ENCODE peak calls at places on chromosomes 13 and 19, in six cellular contexts. C is IMR-90, Z is neuronal stem cell, K is H1, X is H9, N is mesenchymal stem cell. U is an unnamed sample.

GRCh38 chr13:22926176-22927007 is 254.4 kb upstream of the SGCG start:
- DNase-seq in C (no peak), Z (no peak), K (peak), N (peak), X (peak), U (no peak)

GRCh38 chr19:11338569-11339253 is 746 bp downstream of the RAB3D start:
- DNase-seq in C (no peak), N (no peak), K (no peak), Z (no peak), X (no peak), U (no peak)

GRCh38 chr19:16206637-16207036 is 8.9 kb downstream of the AP1M1 start:
- DNase-seq in N (no peak), X (no peak), C (no peak), K (no peak), Z (no peak), U (no peak)

GRCh38 chr19:41995959-41996797 is 2.1 kb upstream of the ATP1A3 start:
- DNase-seq in K (peak), C (no peak), N (no peak), X (peak), Z (peak), U (no peak)

GRCh38 chr13:100394005-100394695 is 194.4 kb downstream of the GGACT start:
- DNase-seq in N (peak), X (no peak), C (peak), Z (no peak), K (no peak), U (no peak)

GRCh38 chr13:96817336-96817941 is 176.8 kb downstream of the OXGR1 start:
- DNase-seq in C (peak), K (no peak), Z (peak), N (peak), X (no peak), U (no peak)

GRCh38 chr19:4870025-4870700 is 2.7 kb upstream of the PLIN3 start:
- DNase-seq in N (peak), K (no peak), X (peak), C (peak), Z (no peak), U (peak)

GRCh38 chr13:73933795-73934194 is 200.4 kb downstream of the KLF12 start:
- DNase-seq in K (no peak), Z (no peak), N (no peak), X (no peak), C (no peak), U (no peak)

GRCh38 chr19:51735759-51736449 is 12.1 kb upstream of the HAS1 start:
- DNase-seq in X (no peak), K (no peak), N (no peak), Z (no peak), C (peak), U (peak)

GRCh38 chr13:19181621-19182485 is at the start of gene TUBA3C:
- DNase-seq in N (no peak), K (no peak), Z (no peak), X (no peak), C (no peak), U (no peak)

GRCh38 chr13:36163303-36163702 is 32.1 kb upstream of the DCLK1 start:
- DNase-seq in X (no peak), C (no peak), N (no peak), K (no peak), Z (no peak), U (peak)

GRCh38 chr19:2016041-2016807 is 710 bp upstream of the BTBD2 start:
- DNase-seq in C (peak), Z (peak), X (peak), N (peak), K (no peak), U (peak)

GRCh38 chr13:75400775-75401174 is 81.2 kb downstream of the TBC1D4 start:
- DNase-seq in Z (no peak), C (no peak), K (no peak), X (no peak), N (no peak), U (no peak)

GRCh38 chr19:2702170-2703076 is at the start of gene GNG7:
- DNase-seq in K (peak), Z (peak), N (peak), X (peak), C (peak), U (peak)

GRCh38 chr13:30112602-30113435 is 194.5 kb downstream of the KATNAL1 start:
- DNase-seq in Z (peak), X (peak), C (peak), K (peak), N (peak), U (peak)
- H2BK5ac ChIP-seq in Z (no peak), X (no peak), C (no peak), K (no peak), N (no peak), U (peak)

DNA sequence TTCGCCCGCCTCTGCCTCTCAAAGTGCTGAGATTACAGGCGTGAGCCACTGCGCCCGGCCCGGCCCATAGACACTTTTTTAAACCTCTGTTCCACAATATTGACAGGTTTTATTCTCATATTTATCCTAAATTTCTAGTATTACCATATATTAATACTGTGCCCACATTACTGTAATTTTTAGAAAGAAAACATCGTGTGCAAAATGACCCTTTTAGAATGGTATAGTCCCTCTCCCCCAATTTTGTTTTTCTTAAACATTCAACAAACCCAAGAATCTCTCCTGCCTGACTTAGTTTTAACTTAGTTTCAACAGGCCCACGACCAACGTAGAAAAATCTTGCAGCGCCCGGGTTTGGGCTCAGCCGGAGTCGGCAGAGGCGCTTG is 9.1 kb downstream of the CDX2 start:
- DNase-seq in N (no peak), C (no peak), K (no peak), Z (no peak), X (no peak), U (no peak)
- H4K91ac ChIP-seq in N (no peak), C (no peak), K (no peak), Z (no peak), X (no peak), U (no peak)

GRCh38 chr19:40433391-40434216 is 7.8 kb upstream of the SERTAD1 start:
- DNase-seq in C (peak), N (peak), K (peak), Z (peak), X (peak), U (peak)
- H2BK5ac ChIP-seq in C (peak), N (peak), K (peak), Z (peak), X (peak), U (peak)

DNA sequence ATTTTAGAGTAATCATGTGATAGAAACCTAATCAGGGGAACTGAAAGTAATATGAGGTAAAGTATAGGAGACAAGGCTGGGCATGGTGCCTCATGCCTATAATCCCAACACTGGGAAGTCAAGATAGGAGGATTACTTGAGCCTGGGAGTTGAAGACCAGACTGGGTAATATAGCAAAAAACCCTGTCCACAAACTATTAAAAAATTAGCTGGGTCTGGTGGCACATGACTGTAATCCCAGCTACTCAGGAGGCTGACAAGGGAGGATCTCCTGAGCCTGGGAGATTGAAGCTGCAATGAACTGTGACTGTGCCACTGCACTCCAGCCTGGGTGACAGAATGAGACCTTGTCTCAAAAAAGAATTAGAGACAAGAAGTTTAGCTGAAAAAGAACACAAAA is 469.9 kb downstream of the GPC5 start:
- DNase-seq in K (no peak), X (no peak), C (no peak), Z (no peak), N (no peak), U (no peak)
- H4K91ac ChIP-seq in K (no peak), X (no peak), C (no peak), Z (no peak), N (no peak), U (no peak)

GRCh38 chr13:45707701-45708100 is 5.6 kb downstream of the CBY2 start:
- DNase-seq in K (no peak), N (no peak), X (no peak), C (no peak), Z (no peak), U (no peak)
- H2BK5ac ChIP-seq in K (no peak), N (no peak), X (no peak), C (no peak), Z (no peak), U (no peak)

DNA sequence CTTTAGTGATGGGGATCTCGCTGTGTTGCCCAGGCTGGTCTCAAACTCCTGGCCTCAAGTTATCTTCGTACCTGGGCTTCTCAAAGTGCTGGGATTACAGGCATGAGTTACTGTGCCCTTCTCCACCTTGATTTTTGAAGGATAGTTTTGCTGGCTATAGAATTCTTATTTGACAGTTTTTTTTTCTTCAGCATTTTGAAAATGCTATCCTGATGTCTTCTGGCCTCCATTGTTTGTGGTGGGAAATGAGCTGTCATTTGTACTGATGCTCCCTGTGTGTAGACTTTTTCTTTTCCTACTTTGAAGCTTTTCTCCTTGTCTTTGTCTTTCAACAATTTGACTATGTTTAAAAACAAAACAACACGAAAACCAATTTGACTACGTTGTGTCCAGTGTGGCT is 54.2 kb downstream of the SIPA1L3 start:
- DNase-seq in K (no peak), X (no peak), Z (no peak), C (no peak), N (no peak), U (no peak)
- H4K91ac ChIP-seq in K (no peak), X (no peak), Z (no peak), C (peak), N (no peak), U (no peak)

GRCh38 chr19:49453013-49453756 is at the start of gene ALDH16A1:
- DNase-seq in C (peak), K (peak), N (peak), X (peak), Z (peak), U (peak)
- H2BK5ac ChIP-seq in C (peak), K (peak), N (peak), X (peak), Z (peak), U (peak)

DNA sequence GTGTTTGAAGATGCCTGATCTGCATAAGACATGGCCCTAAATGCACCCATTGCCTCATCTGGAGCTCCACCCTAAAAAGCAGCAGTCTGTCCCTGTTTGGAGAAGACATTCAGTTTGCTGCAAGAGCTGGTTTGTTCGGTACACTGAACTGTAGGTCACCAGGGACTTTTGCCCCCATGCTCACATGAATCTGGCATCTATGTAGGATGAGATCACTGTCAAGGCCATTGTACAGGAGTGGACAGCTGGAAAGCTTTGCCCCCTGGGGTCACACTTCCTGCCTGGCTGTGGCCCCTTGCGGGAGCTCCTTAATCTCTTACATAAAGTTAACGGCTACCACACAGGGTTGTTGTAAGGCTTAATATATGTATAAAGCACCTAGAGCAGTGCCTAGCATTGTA is 73.0 kb downstream of the IPO5 start:
- DNase-seq in K (no peak), N (peak), C (peak), Z (no peak), X (no peak), U (no peak)
- H4K91ac ChIP-seq in K (no peak), N (no peak), C (peak), Z (no peak), X (no peak), U (no peak)

DNA sequence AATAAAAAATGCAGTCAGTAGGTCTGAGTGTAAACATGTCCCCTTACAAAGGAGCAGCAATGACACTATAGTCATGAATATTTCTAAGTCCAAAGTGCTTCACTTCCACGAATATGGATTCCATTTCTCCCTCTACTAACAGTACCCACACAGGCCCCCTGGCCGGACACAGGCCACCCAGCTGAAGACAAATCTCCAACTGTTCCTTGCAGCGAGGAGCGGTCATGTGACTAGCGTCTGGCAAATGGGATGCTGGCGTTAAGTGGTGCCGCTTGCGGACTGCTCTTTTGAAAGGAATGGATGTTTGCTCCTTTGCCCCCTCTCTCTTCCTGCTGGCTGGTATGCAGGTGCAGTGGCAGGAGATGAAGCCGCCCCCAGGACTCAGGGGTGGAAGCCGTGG is 16.2 kb downstream of the PPP1R12C start:
- DNase-seq in K (no peak), Z (no peak), X (no peak), C (no peak), N (no peak), U (no peak)
- H2BK5ac ChIP-seq in K (no peak), Z (no peak), X (no peak), C (no peak), N (no peak), U (no peak)

U was measured in trophoblast cell.